ENCODE peak calls at places on chromosomes 1 and 21, in four cellular contexts. R is thyroid gland, P is fibroblast of villous mesenchyme, E is neural crest cell. V is an unnamed sample.

GRCh38 chr1:224106568-224107281 is 7.2 kb upstream of the FBXO28 start:
- DNase-seq in E (no peak), R (peak), P (peak), V (peak)

GRCh38 chr1:42231253-42231652 is 66.7 kb upstream of the GUCA2A start:
- DNase-seq in E (no peak), P (no peak), R (no peak), V (no peak)

GRCh38 chr1:157357111-157357510 is 195.2 kb downstream of the FCRL5 start:
- DNase-seq in E (no peak), P (no peak), R (no peak), V (no peak)

GRCh38 chr1:183239220-183239742 is 53.2 kb downstream of the LAMC2 start:
- DNase-seq in P (no peak), R (no peak), E (no peak), V (no peak)

GRCh38 chr1:17075470-17076255 is 21.8 kb upstream of the SDHB start:
- DNase-seq in P (no peak), R (no peak), E (peak), V (peak)

GRCh38 chr1:63888984-63889383 is 115.2 kb downstream of the ROR1 start:
- DNase-seq in P (no peak), R (no peak), E (no peak), V (no peak)

GRCh38 chr1:17120962-17121837 is 1.9 kb upstream of the PADI2 start:
- DNase-seq in R (peak), E (no peak), P (peak), V (peak)

GRCh38 chr1:85321237-85321964 is 45.0 kb upstream of the BCL10 start:
- DNase-seq in R (no peak), E (no peak), P (peak), V (peak)

GRCh38 chr1:49340576-49340975 is 563.9 kb upstream of the BEND5 start:
- DNase-seq in E (no peak), P (no peak), R (no peak), V (no peak)

GRCh38 chr1:156474966-156475365 is 25.6 kb downstream of the MEF2D start:
- DNase-seq in E (no peak), P (no peak), R (no peak), V (no peak)

GRCh38 chr21:33644383-33645074 is 2.2 kb downstream of the ITSN1 start:
- DNase-seq in P (peak), R (no peak), E (no peak), V (no peak)

GRCh38 chr1:31324093-31324492 is 27.3 kb downstream of the ZCCHC17 start:
- DNase-seq in E (no peak), P (no peak), R (no peak), V (no peak)

GRCh38 chr1:156406229-156406628 is 37.2 kb downstream of the RHBG start:
- DNase-seq in R (no peak), E (no peak), P (no peak), V (no peak)

GRCh38 chr1:149888160-149888998 is 11.0 kb upstream of the BOLA1 start:
- DNase-seq in E (peak), R (peak), P (peak), V (peak)

GRCh38 chr1:6745073-6745472 is 40.2 kb upstream of the CAMTA1 start:
- DNase-seq in R (no peak), E (no peak), P (no peak), V (no peak)

GRCh38 chr1:10217748-10218441 is 7.5 kb downstream of the KIF1B start:
- DNase-seq in P (peak), R (no peak), E (no peak), V (peak)

GRCh38 chr1:116910379-116911165 is 856 bp downstream of the PTGFRN start:
- DNase-seq in E (peak), R (peak), P (no peak), V (peak)

GRCh38 chr1:162136760-162137537 is 67.5 kb downstream of the NOS1AP start:
- DNase-seq in P (peak), R (no peak), E (no peak), V (peak)

GRCh38 chr21:31052489-31053142 is 14.3 kb upstream of the KRTAP19-8 start:
- DNase-seq in R (no peak), P (no peak), E (no peak), V (no peak)

GRCh38 chr21:27190601-27191000 is 223.7 kb upstream of the ADAMTS5 start:
- DNase-seq in P (peak), R (peak), E (no peak), V (peak)

GRCh38 chr1:31586376-31587327 is 10.3 kb downstream of the TINAGL1 start:
- DNase-seq in E (no peak), R (no peak), P (no peak), V (no peak)

GRCh38 chr1:147824776-147825175 is 64.4 kb upstream of the GJA5 start:
- DNase-seq in R (no peak), E (no peak), P (no peak), V (no peak)

GRCh38 chr1:57307382-57307781 is 116.5 kb downstream of the DAB1 start:
- DNase-seq in P (no peak), R (peak), E (no peak), V (peak)

GRCh38 chr1:180623579-180624347 is 8.1 kb upstream of the XPR1 start:
- DNase-seq in E (no peak), P (peak), R (no peak), V (no peak)

GRCh38 chr1:85623061-85623471 is 42.5 kb downstream of the CCN1 start:
- DNase-seq in E (no peak), P (peak), R (no peak), V (peak)